ENCODE peak calls at places on chromosomes 3 and 15, in five cellular contexts. One of them, this sample, is unnamed.

GRCh38 chr3:71728632-71729342 is 3.6 kb upstream of the EIF4E3 start:
- DNase-seq in brain microvascular endothelial cell: no peak
- DNase-seq in IMR-90: no peak
- DNase-seq in RWPE2: no peak
- DNase-seq in gastrocnemius medialis: no peak
- DNase-seq in this sample: no peak

GRCh38 chr3:24416224-24416623 is 78.4 kb downstream of the THRB start:
- DNase-seq in IMR-90: no peak
- DNase-seq in gastrocnemius medialis: no peak
- DNase-seq in brain microvascular endothelial cell: no peak
- DNase-seq in RWPE2: no peak
- DNase-seq in this sample: no peak

GRCh38 chr3:16134173-16134928 is 40.1 kb upstream of the GALNT15 start:
- DNase-seq in brain microvascular endothelial cell: no peak
- DNase-seq in gastrocnemius medialis: no peak
- DNase-seq in IMR-90: no peak
- DNase-seq in RWPE2: no peak
- DNase-seq in this sample: no peak

GRCh38 chr3:197027151-197027895 is 2.3 kb downstream of the MELTF start:
- DNase-seq in gastrocnemius medialis: no peak
- DNase-seq in brain microvascular endothelial cell: no peak
- DNase-seq in RWPE2: peak; percentile 78
- DNase-seq in IMR-90: peak; percentile 6
- DNase-seq in this sample: peak; percentile 25

GRCh38 chr15:39360417-39360816 is 220.5 kb upstream of the THBS1 start:
- DNase-seq in RWPE2: no peak
- DNase-seq in gastrocnemius medialis: no peak
- DNase-seq in IMR-90: no peak
- DNase-seq in brain microvascular endothelial cell: no peak
- DNase-seq in this sample: peak; percentile 48

GRCh38 chr3:112303811-112304325 is 9.9 kb upstream of the SLC9C1 start:
- DNase-seq in IMR-90: peak; percentile 28
- DNase-seq in RWPE2: no peak
- DNase-seq in gastrocnemius medialis: no peak
- DNase-seq in brain microvascular endothelial cell: peak; percentile 20
- DNase-seq in this sample: peak; percentile 19

GRCh38 chr3:71779674-71780377 is 5.1 kb downstream of the PROK2 start:
- DNase-seq in IMR-90: no peak
- DNase-seq in RWPE2: no peak
- DNase-seq in brain microvascular endothelial cell: no peak
- DNase-seq in gastrocnemius medialis: no peak
- DNase-seq in this sample: no peak

GRCh38 chr3:73351423-73352071 is 273.2 kb downstream of the PDZRN3 start:
- DNase-seq in RWPE2: no peak
- DNase-seq in gastrocnemius medialis: no peak
- DNase-seq in brain microvascular endothelial cell: no peak
- DNase-seq in IMR-90: no peak
- DNase-seq in this sample: no peak

GRCh38 chr15:40501487-40501886 is 30.7 kb downstream of the CHST14 start:
- DNase-seq in RWPE2: no peak
- DNase-seq in IMR-90: no peak
- DNase-seq in gastrocnemius medialis: no peak
- DNase-seq in brain microvascular endothelial cell: no peak
- DNase-seq in this sample: peak; percentile 30

GRCh38 chr15:56320861-56321260 is 44.4 kb upstream of the TEX9 start:
- DNase-seq in RWPE2: no peak
- DNase-seq in brain microvascular endothelial cell: no peak
- DNase-seq in IMR-90: no peak
- DNase-seq in gastrocnemius medialis: no peak
- DNase-seq in this sample: no peak

GRCh38 chr3:191136347-191136746 is 62.7 kb upstream of the OSTN start:
- DNase-seq in brain microvascular endothelial cell: peak; percentile 46
- DNase-seq in RWPE2: no peak
- DNase-seq in gastrocnemius medialis: no peak
- DNase-seq in IMR-90: peak; percentile 18
- DNase-seq in this sample: peak; percentile 44

GRCh38 chr3:132256984-132257383 is 60.2 kb upstream of the ACP3 start:
- DNase-seq in IMR-90: peak; percentile 56
- DNase-seq in gastrocnemius medialis: no peak
- DNase-seq in brain microvascular endothelial cell: peak; percentile 20
- DNase-seq in RWPE2: no peak
- DNase-seq in this sample: peak; percentile 75

GRCh38 chr15:37056894-37057205 is 43.5 kb downstream of the MEIS2 start:
- DNase-seq in brain microvascular endothelial cell: no peak
- DNase-seq in RWPE2: no peak
- DNase-seq in IMR-90: no peak
- DNase-seq in gastrocnemius medialis: no peak
- DNase-seq in this sample: no peak

GRCh38 chr3:137081711-137082110 is 123.9 kb downstream of the IL20RB start:
- DNase-seq in RWPE2: no peak
- DNase-seq in gastrocnemius medialis: no peak
- DNase-seq in brain microvascular endothelial cell: no peak
- DNase-seq in IMR-90: no peak
- DNase-seq in this sample: no peak

GRCh38 chr3:23993556-23994246 is 48.6 kb downstream of the NR1D2 start:
- DNase-seq in brain microvascular endothelial cell: no peak
- DNase-seq in RWPE2: no peak
- DNase-seq in IMR-90: no peak
- DNase-seq in gastrocnemius medialis: no peak
- DNase-seq in this sample: no peak

GRCh38 chr3:159732172-159733111 is 256.2 kb upstream of the IL12A start:
- DNase-seq in gastrocnemius medialis: no peak
- DNase-seq in brain microvascular endothelial cell: peak; percentile 73
- DNase-seq in IMR-90: peak; percentile 86
- DNase-seq in RWPE2: peak; percentile 70
- DNase-seq in this sample: peak; percentile 61

GRCh38 chr3:48595526-48596121 is 495 bp upstream of the COL7A1 start:
- DNase-seq in brain microvascular endothelial cell: peak; percentile 68
- DNase-seq in gastrocnemius medialis: peak; percentile 59
- DNase-seq in IMR-90: peak; percentile 86
- DNase-seq in RWPE2: peak; percentile 98
- DNase-seq in this sample: peak; percentile 90

GRCh38 chr3:188553569-188553968 is 399.6 kb downstream of the LPP start:
- DNase-seq in IMR-90: no peak
- DNase-seq in brain microvascular endothelial cell: no peak
- DNase-seq in gastrocnemius medialis: no peak
- DNase-seq in RWPE2: no peak
- DNase-seq in this sample: peak; percentile 45

GRCh38 chr15:48645558-48646330 is at the start of gene FBN1:
- DNase-seq in brain microvascular endothelial cell: peak; percentile 93
- DNase-seq in IMR-90: peak; percentile 90
- DNase-seq in RWPE2: peak; percentile 84
- DNase-seq in gastrocnemius medialis: peak; percentile 53
- DNase-seq in this sample: peak; percentile 90

GRCh38 chr15:63968700-63969099 is 77.6 kb downstream of the DAPK2 start:
- DNase-seq in RWPE2: no peak
- DNase-seq in IMR-90: no peak
- DNase-seq in gastrocnemius medialis: no peak
- DNase-seq in brain microvascular endothelial cell: no peak
- DNase-seq in this sample: no peak

GRCh38 chr3:126883241-126883640 is 99.7 kb upstream of the PLXNA1 start:
- DNase-seq in gastrocnemius medialis: peak; percentile 54
- DNase-seq in brain microvascular endothelial cell: no peak
- DNase-seq in IMR-90: peak; percentile 66
- DNase-seq in RWPE2: no peak
- DNase-seq in this sample: peak; percentile 71

GRCh38 chr15:37372064-37372463 is 271.7 kb upstream of the MEIS2 start:
- DNase-seq in gastrocnemius medialis: no peak
- DNase-seq in brain microvascular endothelial cell: no peak
- DNase-seq in IMR-90: no peak
- DNase-seq in RWPE2: no peak
- DNase-seq in this sample: no peak

GRCh38 chr15:46556559-46556958 is 921.7 kb downstream of the SQOR start:
- DNase-seq in brain microvascular endothelial cell: no peak
- DNase-seq in RWPE2: no peak
- DNase-seq in IMR-90: no peak
- DNase-seq in gastrocnemius medialis: no peak
- DNase-seq in this sample: no peak

GRCh38 chr3:14525685-14526631 is 14.2 kb downstream of the GRIP2 start:
- DNase-seq in brain microvascular endothelial cell: peak; percentile 66
- DNase-seq in RWPE2: peak; percentile 15
- DNase-seq in gastrocnemius medialis: peak; percentile 76
- DNase-seq in IMR-90: peak; percentile 53
- DNase-seq in this sample: peak; percentile 28

GRCh38 chr3:169288548-169288947 is 375.0 kb downstream of the MECOM start:
- DNase-seq in brain microvascular endothelial cell: no peak
- DNase-seq in IMR-90: no peak
- DNase-seq in gastrocnemius medialis: no peak
- DNase-seq in RWPE2: no peak
- DNase-seq in this sample: no peak

GRCh38 chr3:126685041-126685440 is 19.0 kb upstream of the CHCHD6 start:
- DNase-seq in RWPE2: no peak
- DNase-seq in gastrocnemius medialis: no peak
- DNase-seq in brain microvascular endothelial cell: no peak
- DNase-seq in IMR-90: no peak
- DNase-seq in this sample: no peak

GRCh38 chr3:153284282-153284938 is 122.4 kb downstream of the RAP2B start:
- DNase-seq in brain microvascular endothelial cell: peak; percentile 92
- DNase-seq in gastrocnemius medialis: peak; percentile 46
- DNase-seq in RWPE2: no peak
- DNase-seq in IMR-90: peak; percentile 96
- DNase-seq in this sample: peak; percentile 92

GRCh38 chr3:173553635-173554280 is 156.2 kb downstream of the NLGN1 start:
- DNase-seq in RWPE2: no peak
- DNase-seq in gastrocnemius medialis: no peak
- DNase-seq in brain microvascular endothelial cell: peak; percentile 15
- DNase-seq in IMR-90: peak; percentile 42
- DNase-seq in this sample: peak; percentile 62

DNA sequence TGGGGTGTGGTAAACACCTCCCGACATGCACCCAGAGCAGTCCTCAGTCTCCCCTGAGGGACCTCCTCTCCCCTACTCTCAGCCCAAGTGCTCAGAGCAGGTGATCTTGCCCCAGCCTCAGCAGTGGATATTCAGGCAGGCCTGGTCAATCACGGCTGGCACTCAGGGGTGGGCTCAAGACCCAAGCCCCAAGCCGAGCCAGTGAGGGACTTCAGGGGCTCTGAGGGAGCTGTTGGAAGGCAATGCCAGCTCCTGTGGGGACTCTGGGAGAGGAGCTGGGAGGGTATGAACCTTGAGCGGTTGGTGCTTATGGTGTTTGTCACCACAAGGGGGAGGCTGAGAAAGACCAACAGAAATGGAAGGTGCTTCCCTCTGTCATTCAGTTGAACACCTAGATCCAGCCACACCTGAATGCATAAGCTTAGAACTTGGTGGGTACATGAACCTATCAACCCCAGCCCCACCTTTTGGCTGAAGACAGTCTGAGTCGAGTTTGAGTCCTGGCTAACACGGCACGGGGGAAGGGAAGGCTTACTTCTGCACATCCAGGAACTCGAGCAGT is 19.4 kb downstream of the ALS2CL start:
- DNase-seq in brain microvascular endothelial cell: no peak
- DNase-seq in IMR-90: no peak
- DNase-seq in RWPE2: peak; percentile 30
- DNase-seq in gastrocnemius medialis: peak; percentile 6
- DNase-seq in this sample: no peak
- TF ChIP-seq CTCF in brain microvascular endothelial cell: peak; percentile 43
- TF ChIP-seq CTCF in IMR-90: peak; percentile 13
- TF ChIP-seq CTCF in RWPE2: peak; percentile 17
- TF ChIP-seq CTCF in gastrocnemius medialis: no peak
- TF ChIP-seq CTCF in this sample: peak; percentile 21

DNA sequence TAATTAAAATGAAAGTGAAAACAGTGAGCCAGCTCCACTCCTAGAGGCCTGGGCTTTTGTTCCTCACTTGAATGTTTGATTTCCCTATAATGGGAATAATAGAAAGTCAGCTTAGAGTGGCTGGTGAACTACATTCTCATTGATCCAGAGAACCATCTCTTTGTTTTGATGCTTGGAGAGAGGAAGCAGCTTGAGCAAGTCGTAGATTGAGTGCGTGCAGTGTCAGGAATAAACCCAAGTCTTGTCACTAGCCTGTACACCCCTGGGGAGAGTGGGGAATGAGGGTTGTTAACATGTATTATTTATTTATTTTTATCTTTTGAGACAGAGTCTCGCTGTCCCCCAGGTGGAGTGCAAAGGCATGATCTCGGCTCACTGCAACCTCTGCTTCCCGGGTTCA is 885 bp upstream of the LSG1 start:
- DNase-seq in brain microvascular endothelial cell: no peak
- DNase-seq in RWPE2: no peak
- DNase-seq in IMR-90: no peak
- DNase-seq in gastrocnemius medialis: no peak
- DNase-seq in this sample: peak; percentile 13
- H3K4me3 ChIP-seq in brain microvascular endothelial cell: peak overlapping the region; percentile 99
- H3K4me3 ChIP-seq in RWPE2: peak overlapping the region; percentile 68
- H3K4me3 ChIP-seq in IMR-90: peak overlapping the region; percentile 87
- H3K4me3 ChIP-seq in gastrocnemius medialis: peak overlapping the region; percentile 95
- H3K4me3 ChIP-seq in this sample: peak overlapping the region; percentile 98

GRCh38 chr3:25872200-25872877 is 82.4 kb downstream of the OXSM start:
- DNase-seq in IMR-90: no peak
- DNase-seq in RWPE2: no peak
- DNase-seq in gastrocnemius medialis: no peak
- DNase-seq in brain microvascular endothelial cell: no peak
- DNase-seq in this sample: no peak

GRCh38 chr3:25870452-25870851 is 80.6 kb downstream of the OXSM start:
- DNase-seq in gastrocnemius medialis: no peak
- DNase-seq in brain microvascular endothelial cell: no peak
- DNase-seq in RWPE2: no peak
- DNase-seq in IMR-90: peak; percentile 34
- DNase-seq in this sample: peak; percentile 39
- TF ChIP-seq CTCF in gastrocnemius medialis: no peak
- TF ChIP-seq CTCF in brain microvascular endothelial cell: no peak
- TF ChIP-seq CTCF in RWPE2: no peak
- TF ChIP-seq CTCF in IMR-90: no peak
- TF ChIP-seq CTCF in this sample: no peak

GRCh38 chr3:114626751-114627150 is 332.9 kb downstream of the TIGIT start:
- DNase-seq in IMR-90: peak; percentile 34
- DNase-seq in brain microvascular endothelial cell: no peak
- DNase-seq in gastrocnemius medialis: no peak
- DNase-seq in RWPE2: no peak
- DNase-seq in this sample: peak; percentile 12

GRCh38 chr3:114622001-114622400 is 328.2 kb downstream of the TIGIT start:
- DNase-seq in IMR-90: peak; percentile 34
- DNase-seq in brain microvascular endothelial cell: no peak
- DNase-seq in gastrocnemius medialis: no peak
- DNase-seq in RWPE2: no peak
- DNase-seq in this sample: no peak

GRCh38 chr3:114623420-114624046 is 329.7 kb downstream of the TIGIT start:
- DNase-seq in brain microvascular endothelial cell: no peak
- DNase-seq in IMR-90: no peak
- DNase-seq in gastrocnemius medialis: peak; percentile 39
- DNase-seq in RWPE2: no peak
- DNase-seq in this sample: no peak

GRCh38 chr3:114624676-114625181 is 330.9 kb downstream of the TIGIT start:
- DNase-seq in IMR-90: peak; percentile 99
- DNase-seq in brain microvascular endothelial cell: peak; percentile 98
- DNase-seq in gastrocnemius medialis: peak; percentile 97
- DNase-seq in RWPE2: peak; percentile 66
- DNase-seq in this sample: peak; percentile 99

DNA sequence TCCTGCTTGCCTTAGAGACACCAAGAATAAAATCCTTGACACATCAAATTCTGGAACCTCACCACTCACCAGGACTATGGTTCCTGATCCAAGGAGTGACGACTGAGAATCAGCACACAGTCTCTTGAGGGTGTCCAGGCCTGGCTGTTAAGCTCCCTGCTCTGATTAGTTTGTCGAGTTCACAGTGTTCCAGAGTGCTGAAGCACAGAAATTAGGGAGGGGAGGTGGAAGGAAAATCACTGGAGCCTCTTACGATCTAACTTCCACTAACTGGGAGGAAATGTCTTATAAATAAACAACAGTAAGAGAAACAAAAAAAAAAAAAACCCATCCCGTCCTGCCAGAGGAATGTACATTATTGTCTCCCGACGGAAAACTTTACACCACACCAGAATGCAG is 330.2 kb downstream of the TIGIT start:
- DNase-seq in gastrocnemius medialis: peak; percentile 78
- DNase-seq in IMR-90: peak; percentile 71
- DNase-seq in brain microvascular endothelial cell: peak; percentile 39
- DNase-seq in RWPE2: no peak
- DNase-seq in this sample: peak; percentile 68
- H3K4me3 ChIP-seq in gastrocnemius medialis: peak overlapping the region; percentile 65
- H3K4me3 ChIP-seq in IMR-90: peak overlapping the region; percentile 62
- H3K4me3 ChIP-seq in brain microvascular endothelial cell: peak overlapping the region; percentile 52
- H3K4me3 ChIP-seq in RWPE2: no peak overlapping the region
- H3K4me3 ChIP-seq in this sample: peak overlapping the region; percentile 68